ENCODE peak calls at places on chromosomes 3 and 15, in five cellular contexts. P is upper lobe of right lung, Z is H1, O is kidney epithelial cell, Q is fibroblast of mammary gland. H is an unnamed sample.

GRCh38 chr3:58564456-58565160 is 12.6 kb downstream of the FAM107A start:
- DNase-seq in O (peak; percentile 54), Q (peak; percentile 54), Z (no peak), P (peak; percentile 11), H (peak; percentile 49)

GRCh38 chr15:85155360-85155759 is 173.7 kb downstream of the PDE8A start:
- DNase-seq in Z (no peak), O (no peak), P (no peak), Q (no peak), H (no peak)

GRCh38 chr15:49199666-49200065 is 29.6 kb downstream of the GALK2 start:
- DNase-seq in Z (no peak), P (no peak), Q (peak; percentile 55), O (no peak), H (no peak)

GRCh38 chr3:154678271-154678670 is 248.3 kb upstream of the GPR149 start:
- DNase-seq in Q (no peak), Z (no peak), O (no peak), P (no peak), H (no peak)

GRCh38 chr3:60610441-60611112 is 640.7 kb downstream of the FHIT start:
- DNase-seq in Q (peak; percentile 96), Z (no peak), O (no peak), P (peak; percentile 77), H (peak; percentile 89)

GRCh38 chr3:194672876-194673275 is 885 bp upstream of the LSG1 start:
- DNase-seq in Z (no peak), Q (peak; percentile 13), P (no peak), O (no peak), H (no peak)

GRCh38 chr15:78853500-78853899 is 19.2 kb upstream of the MORF4L1 start:
- DNase-seq in Z (no peak), Q (no peak), O (no peak), P (no peak), H (no peak)

GRCh38 chr3:65776494-65776893 is 262.2 kb downstream of the MAGI1 start:
- DNase-seq in Z (no peak), O (no peak), Q (peak; percentile 73), P (no peak), H (no peak)

GRCh38 chr15:89490081-89490480 is 6.3 kb downstream of the RHCG start:
- DNase-seq in Z (no peak), O (no peak), Q (no peak), P (no peak), H (no peak)

GRCh38 chr3:126412841-126413692 is 18.4 kb downstream of the CFAP100 start:
- DNase-seq in P (no peak), O (no peak), Q (no peak), Z (no peak), H (no peak)

GRCh38 chr15:58748040-58748786 is 1.3 kb downstream of the ADAM10 start:
- DNase-seq in O (no peak), Z (no peak), Q (no peak), P (no peak), H (no peak)

GRCh38 chr3:81872566-81872965 is 111.1 kb upstream of the GBE1 start:
- DNase-seq in O (no peak), P (no peak), Z (no peak), Q (no peak), H (no peak)

GRCh38 chr3:81874738-81875137 is 113.3 kb upstream of the GBE1 start:
- DNase-seq in O (no peak), Z (no peak), P (no peak), Q (no peak), H (no peak)

GRCh38 chr3:81868597-81868996 is 107.2 kb upstream of the GBE1 start:
- DNase-seq in Q (no peak), Z (no peak), O (no peak), P (no peak), H (no peak)

GRCh38 chr3:81869380-81869779 is 107.9 kb upstream of the GBE1 start:
- DNase-seq in O (no peak), P (no peak), Q (no peak), Z (no peak), H (peak; percentile 45)

GRCh38 chr3:81871358-81872152 is 110.1 kb upstream of the GBE1 start:
- DNase-seq in O (no peak), Q (no peak), P (no peak), Z (no peak), H (no peak)
- TF ChIP-seq CTCF in O (peak; percentile 18), Q (peak; percentile 8), P (peak; percentile 25), Z (no peak), H (peak; percentile 37)

GRCh38 chr3:88059380-88060160 is 515 bp downstream of the ZNF654 start:
- DNase-seq in Q (no peak), Z (no peak), O (no peak), P (no peak), H (no peak)

GRCh38 chr3:88057650-88058321 is 1.0 kb downstream of the CGGBP1 start:
- DNase-seq in O (no peak), P (no peak), Z (no peak), Q (peak; percentile 36), H (no peak)

GRCh38 chr3:88058593-88059379 is at the start of the genes CGGBP1 and ZNF654:
- DNase-seq in Z (peak; percentile 98), P (peak; percentile 97), Q (peak; percentile 98), O (peak; percentile 89), H (peak; percentile 97)

GRCh38 chr3:88058322-88058592 is 548 bp downstream of the CGGBP1 start:
- DNase-seq in Z (no peak), Q (no peak), O (no peak), P (no peak), H (no peak)

GRCh38 chr3:88061749-88062148 is 2.7 kb downstream of the ZNF654 start:
- DNase-seq in O (no peak), Q (no peak), Z (no peak), P (no peak), H (no peak)
- H3K4me3 ChIP-seq in O (no peak overlapping the region), Q (no peak overlapping the region), Z (no peak overlapping the region), P (peak overlapping the region; percentile 96), H (no peak overlapping the region)

GRCh38 chr3:147120029-147120428 is 286.3 kb downstream of the ZIC4 start:
- DNase-seq in P (no peak), Z (no peak), Q (peak; percentile 43), O (no peak), H (no peak)
- TF ChIP-seq CTCF in P (peak; percentile 27), Z (peak; percentile 33), Q (peak; percentile 58), O (peak; percentile 31), H (peak; percentile 64)

GRCh38 chr3:105774444-105775180 is 94.2 kb downstream of the CBLB start:
- DNase-seq in Z (no peak), Q (no peak), P (no peak), O (no peak), H (no peak)
- H3K4me3 ChIP-seq in Z (no peak overlapping the region), Q (no peak overlapping the region), P (no peak overlapping the region), O (no peak overlapping the region), H (no peak overlapping the region)

GRCh38 chr15:55164284-55164683 is 32.5 kb downstream of the RSL24D1 start:
- DNase-seq in Q (no peak), P (no peak), O (no peak), Z (no peak), H (no peak)
- TF ChIP-seq CTCF in Q (no peak), P (no peak), O (no peak), Z (no peak), H (no peak)

GRCh38 chr15:51093865-51094605 is 671 bp downstream of the TNFAIP8L3 start:
- DNase-seq in Z (peak; percentile 64), P (peak; percentile 76), O (no peak), Q (no peak), H (no peak)
- H3K4me3 ChIP-seq in Z (peak overlapping the region; percentile 53), P (peak overlapping the region; percentile 60), O (peak overlapping the region; percentile 39), Q (peak overlapping the region; percentile 83), H (peak overlapping the region; percentile 47)

H was measured in retinal pigment epithelial cell.